ENCODE peak calls at places on chromosomes 12 and 14, in five cellular contexts. S, K, G, T and X are unnamed samples.

GRCh38 chr14:31510222-31510621 is 22.4 kb upstream of the GPR33 start:
- DNase-seq in G (peak), T (no peak), S (peak), K (no peak), X (no peak)

GRCh38 chr12:109998241-109998903 is 858 bp upstream of the ANKRD13A start:
- DNase-seq in K (no peak), G (peak), T (no peak), S (no peak), X (no peak)

GRCh38 chr12:50218386-50218785 is 51.2 kb upstream of the CERS5 start:
- DNase-seq in G (no peak), K (no peak), S (peak), T (no peak), X (no peak)

GRCh38 chr14:20262642-20263128 is 23.6 kb downstream of the OR11H4 start:
- DNase-seq in S (peak), T (no peak), K (no peak), G (no peak), X (no peak)

GRCh38 chr12:16021666-16022065 is 110.5 kb downstream of the DERA start:
- DNase-seq in S (no peak), T (no peak), K (no peak), G (no peak), X (no peak)

GRCh38 chr14:94689218-94689984 is 77.2 kb downstream of the SERPINA3 start:
- DNase-seq in T (peak), K (peak), G (peak), S (peak), X (peak)

GRCh38 chr12:20383612-20384011 is 15.3 kb downstream of the PDE3A start:
- DNase-seq in K (no peak), S (no peak), T (no peak), G (no peak), X (no peak)

GRCh38 chr12:107349008-107349747 is 255.8 kb upstream of the CRY1 start:
- DNase-seq in S (peak), K (no peak), T (no peak), G (no peak), X (no peak)

GRCh38 chr14:80100681-80101080 is 110.6 kb downstream of the DIO2 start:
- DNase-seq in G (no peak), T (no peak), S (no peak), K (no peak), X (no peak)

GRCh38 chr14:54420478-54421116 is 20.6 kb downstream of the CNIH1 start:
- DNase-seq in S (peak), T (no peak), G (peak), K (no peak), X (no peak)